ENCODE peak calls at places on chromosomes 12 and 14, in seven cellular contexts. L is BJ, X is AG09319, C is ascending aorta, Z is progenitor cell of endocrine pancreas, H is WTC11, N is neural crest cell. A is an unnamed sample.

GRCh38 chr14:88995437-88996198 is 171.2 kb downstream of the TTC8 start:
- DNase-seq in L (peak), X (peak), C (no peak), Z (no peak), H (no peak), N (no peak), A (no peak)

GRCh38 chr14:83470466-83470865 is 1936.8 kb upstream of the SEL1L start:
- DNase-seq in L (peak), X (no peak), C (no peak), Z (no peak), H (no peak), N (no peak), A (no peak)

GRCh38 chr12:69884386-69884785 is 59.4 kb downstream of the MYRFL start:
- DNase-seq in L (no peak), X (no peak), C (no peak), Z (no peak), H (no peak), N (no peak), A (peak)

GRCh38 chr14:97077253-97077653 is 280.1 kb downstream of the VRK1 start:
- DNase-seq in L (no peak), X (no peak), C (peak), Z (no peak), H (no peak), N (no peak), A (no peak)

GRCh38 chr12:71195338-71195896 is 37.6 kb upstream of the TSPAN8 start:
- DNase-seq in L (no peak), X (no peak), C (no peak), Z (no peak), H (no peak), N (no peak), A (no peak)

GRCh38 chr14:65686761-65687160 is 274.2 kb downstream of the FUT8 start:
- DNase-seq in L (no peak), X (no peak), C (no peak), Z (no peak), H (no peak), N (no peak), A (no peak)

GRCh38 chr12:55188974-55189556 is 31.8 kb upstream of the OR10A7 start:
- DNase-seq in L (peak), X (peak), C (no peak), Z (peak), H (no peak), N (peak), A (peak)

GRCh38 chr12:96501139-96501741 is 11.9 kb downstream of the CFAP54 start:
- DNase-seq in L (no peak), X (no peak), C (peak), Z (no peak), H (no peak), N (no peak), A (no peak)

GRCh38 chr12:3655331-3655900 is 97.5 kb downstream of the CRACR2A start:
- DNase-seq in L (no peak), X (no peak), C (no peak), Z (no peak), H (peak), N (no peak), A (no peak)

GRCh38 chr14:61077946-61078738 is 97.1 kb downstream of the SLC38A6 start:
- DNase-seq in L (no peak), X (no peak), C (no peak), Z (no peak), H (no peak), N (no peak), A (no peak)

GRCh38 chr14:29810657-29811056 is 117.0 kb downstream of the PRKD1 start:
- DNase-seq in L (no peak), X (peak), C (no peak), Z (no peak), H (no peak), N (no peak), A (no peak)

GRCh38 chr12:66550626-66551025 is 128.2 kb downstream of the GRIP1 start:
- DNase-seq in L (no peak), X (no peak), C (no peak), Z (no peak), H (no peak), N (no peak), A (no peak)

GRCh38 chr12:120085920-120086319 is 30.6 kb downstream of the RAB35 start:
- DNase-seq in L (no peak), X (no peak), C (no peak), Z (no peak), H (no peak), N (no peak), A (no peak)

GRCh38 chr12:48618541-48618940 is 48.7 kb upstream of the LALBA start:
- DNase-seq in L (no peak), X (peak), C (peak), Z (peak), H (peak), N (peak), A (peak)

GRCh38 chr12:48613321-48613720 is 43.5 kb upstream of the LALBA start:
- DNase-seq in L (no peak), X (no peak), C (no peak), Z (no peak), H (no peak), N (no peak), A (no peak)

GRCh38 chr12:48615681-48616080 is 45.8 kb upstream of the LALBA start:
- DNase-seq in L (no peak), X (no peak), C (no peak), Z (no peak), H (no peak), N (no peak), A (no peak)
- TF ChIP-seq CTCF in L (no peak), X (no peak), C (no peak), Z (no peak), H (no peak), N (no peak), A (no peak)

DNA sequence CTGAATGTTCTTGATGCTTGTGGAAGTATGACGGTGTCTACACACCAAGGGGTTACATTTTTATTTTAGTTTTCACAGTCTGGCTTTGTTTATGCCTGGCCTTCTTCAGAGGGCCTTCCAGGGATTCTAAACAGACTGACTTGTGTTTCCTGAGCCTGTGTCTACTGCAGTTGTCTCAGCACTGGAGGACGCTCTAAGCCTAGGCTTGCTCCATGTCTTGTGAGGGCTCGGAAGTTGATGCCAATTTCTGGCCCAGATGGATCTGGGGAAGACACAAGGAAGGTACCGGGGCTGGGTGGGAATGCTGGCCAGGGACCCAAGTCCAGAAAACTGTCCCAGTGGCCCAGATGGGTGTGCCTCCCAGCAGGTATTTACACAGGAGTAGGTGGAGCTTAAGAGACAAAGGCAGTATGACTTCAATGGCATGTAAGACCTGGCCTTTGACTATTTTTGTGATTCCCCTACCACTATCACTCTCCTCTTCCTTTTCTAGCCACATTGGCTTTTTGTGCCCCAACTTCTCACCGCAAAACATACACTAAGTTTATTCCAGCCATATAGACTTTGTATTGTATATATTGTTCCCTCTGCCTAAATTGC is 56.9 kb downstream of the GPR137C start:
- DNase-seq in L (no peak), X (no peak), C (no peak), Z (no peak), H (peak), N (no peak), A (no peak)
- TF ChIP-seq CTCF in L (no peak), X (no peak), C (no peak), Z (no peak), H (no peak), N (no peak), A (no peak)

GRCh38 chr12:19994970-19995369 is 373.4 kb upstream of the PDE3A start:
- DNase-seq in L (no peak), X (no peak), C (no peak), Z (no peak), H (no peak), N (no peak), A (no peak)
- TF ChIP-seq CTCF in L (peak), X (peak), C (no peak), Z (peak), H (no peak), N (no peak), A (no peak)

GRCh38 chr12:68808388-68809189 is 612 bp downstream of the MDM2 start:
- DNase-seq in L (peak), X (peak), C (peak), Z (peak), H (peak), N (peak), A (peak)
- TF ChIP-seq CTCF in L (no peak), X (no peak), C (no peak), Z (no peak), H (no peak), N (peak), A (no peak)

DNA sequence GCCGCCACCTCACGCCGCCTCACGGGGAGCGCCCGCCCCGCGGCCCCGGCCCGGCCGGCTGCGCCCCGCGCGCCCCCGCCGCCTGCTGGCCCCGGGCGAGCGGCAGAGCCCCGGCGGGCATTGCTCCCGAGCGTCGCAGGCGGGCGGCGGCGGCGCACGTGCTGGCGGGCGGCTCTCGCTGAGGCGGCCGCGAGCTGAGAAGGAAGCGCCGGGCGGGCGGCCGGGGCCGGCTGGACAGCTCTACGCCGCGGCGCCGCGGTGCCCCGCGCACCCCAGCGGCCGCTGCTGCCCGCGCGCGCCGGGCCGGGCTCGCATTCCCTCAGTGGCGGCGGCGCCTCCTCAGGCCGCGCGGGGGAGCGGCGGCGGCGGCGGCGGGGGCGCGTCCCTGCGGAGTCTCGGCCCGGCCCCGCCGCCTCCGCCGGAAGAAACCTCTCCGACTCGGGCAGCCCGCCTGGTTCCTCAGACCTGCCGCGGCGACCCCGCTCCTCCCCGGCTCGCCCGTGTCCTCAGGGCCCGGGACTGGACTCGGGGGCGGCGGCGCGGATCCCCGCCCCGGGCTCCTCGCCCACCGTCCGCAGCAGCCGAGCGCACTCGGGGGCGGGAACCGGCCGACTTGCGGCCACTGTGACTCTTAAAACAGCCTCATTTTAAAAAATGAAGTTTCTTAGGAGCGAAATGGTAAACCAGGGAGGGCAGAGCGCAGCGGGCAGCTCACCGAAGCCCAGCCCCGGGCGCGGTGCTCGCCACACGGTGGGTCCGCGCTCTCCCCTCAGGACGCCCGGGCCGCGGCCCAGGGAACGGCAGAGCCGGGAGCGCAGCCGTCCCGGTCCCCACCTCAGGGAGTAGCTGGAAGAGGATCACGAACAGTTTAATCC is at the start of gene PITPNM2:
- DNase-seq in L (no peak), X (no peak), C (peak), Z (peak), H (peak), N (peak), A (peak)
- TF ChIP-seq CTCF in L (no peak), X (no peak), C (no peak), Z (peak), H (no peak), N (no peak), A (no peak)

GRCh38 chr14:24372701-24373416 is 4.9 kb downstream of the NFATC4 start:
- DNase-seq in L (no peak), X (no peak), C (no peak), Z (no peak), H (no peak), N (no peak), A (no peak)
- TF ChIP-seq CTCF in L (no peak), X (no peak), C (no peak), Z (no peak), H (no peak), N (no peak), A (no peak)

GRCh38 chr14:78697341-78697740 is 527.2 kb downstream of the NRXN3 start:
- DNase-seq in L (no peak), X (peak), C (no peak), Z (no peak), H (no peak), N (no peak), A (no peak)
- TF ChIP-seq CTCF in L (peak), X (peak), C (no peak), Z (peak), H (peak), N (peak), A (peak)

GRCh38 chr12:30134229-30134628 is 350.5 kb upstream of the TMTC1 start:
- DNase-seq in L (no peak), X (no peak), C (no peak), Z (no peak), H (no peak), N (no peak), A (no peak)
- TF ChIP-seq CTCF in L (peak), X (no peak), C (no peak), Z (peak), H (no peak), N (peak), A (no peak)

DNA sequence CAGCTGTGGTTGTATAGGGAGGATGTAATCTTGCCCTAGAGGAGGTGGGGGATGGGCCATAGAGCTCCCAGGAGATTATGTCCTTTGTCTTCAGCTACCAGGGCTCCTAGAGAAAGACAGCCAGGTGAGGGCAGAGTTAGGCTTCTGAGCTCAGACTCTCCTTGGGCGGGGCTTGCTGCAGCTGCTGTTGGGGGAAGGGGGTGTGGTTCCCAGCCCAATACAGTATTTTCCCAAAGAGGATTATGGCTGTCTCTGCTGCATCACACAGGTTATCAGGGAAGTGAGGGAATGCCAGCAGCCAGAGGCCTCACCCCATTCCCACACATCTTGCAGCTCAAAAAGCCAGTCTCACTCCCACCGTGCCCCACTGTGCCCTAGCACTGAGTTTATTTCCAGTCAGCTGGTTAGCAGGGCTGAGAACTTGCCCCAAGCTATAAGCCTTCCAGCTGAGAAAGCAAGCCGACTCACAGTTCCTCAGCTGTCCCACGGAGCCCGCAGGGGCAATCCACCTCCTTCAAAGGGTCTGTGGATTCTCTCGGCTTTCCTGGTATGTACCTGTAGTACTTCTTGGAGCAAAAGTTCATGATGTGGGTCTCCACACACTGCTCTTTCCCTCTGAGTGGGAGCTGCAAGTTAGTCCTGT is 217.3 kb upstream of the CPNE8 start:
- DNase-seq in L (no peak), X (no peak), C (no peak), Z (no peak), H (peak), N (no peak), A (peak)
- TF ChIP-seq CTCF in L (no peak), X (no peak), C (no peak), Z (no peak), H (no peak), N (no peak), A (no peak)

A was measured in nephron progenitor cell.